ENCODE peak calls at places on chromosomes 3 and 15, in ten cellular contexts. D is stimulated activated CD4-positive, alpha-beta T cell treated with anti-CD3 and anti-CD28 coated beads, Interleukin-2, amount 100 ng/mL, for 24 hours; S is DMS 273 treated with DMSO at 0.1 percent for 48 hours; R is stimulated activated CD8-positive, alpha-beta memory T cell treated with anti-CD3 and anti-CD28 coated beads, Interleukin-7, amount 100 ng/mL, for 1 hour; L is activated CD4-positive, alpha-beta T cell treated with anti-CD3 and anti-CD28 coated beads for 48 hours; C is nephron progenitor cell; P is stomach; Z is CD14-positive monocyte; Y is Panc1; X is CD4-positive, alpha-beta T cell. F is an unnamed sample.

GRCh38 chr3:142484912-142485435 is 37.1 kb upstream of the XRN1 start:
- DNase-seq in L (no peak), C (no peak), P (no peak), Z (no peak), R (no peak), Y (no peak), D (no peak), X (no peak), S (no peak), F (no peak)

GRCh38 chr15:68774120-68774519 is 46.6 kb downstream of the ANP32A start:
- DNase-seq in P (no peak), R (no peak), Y (no peak), Z (no peak), L (no peak), X (no peak), D (no peak), C (no peak), S (no peak), F (no peak)

GRCh38 chr3:191762323-191762960 is 301.5 kb downstream of the PYDC2 start:
- DNase-seq in D (no peak), S (no peak), Z (no peak), Y (no peak), X (no peak), L (no peak), P (no peak), R (no peak), C (no peak), F (no peak)

GRCh38 chr15:75945953-75946352 is 42.3 kb downstream of the FBXO22 start:
- DNase-seq in P (no peak), X (no peak), C (no peak), S (no peak), Z (no peak), R (no peak), L (no peak), D (no peak), Y (no peak), F (no peak)

GRCh38 chr15:29139540-29140459 is 129.8 kb downstream of the NSMCE3 start:
- DNase-seq in S (peak; percentile 27), Z (peak; percentile 44), L (peak; percentile 72), R (peak; percentile 25), Y (no peak), X (peak; percentile 42), D (peak; percentile 73), P (peak; percentile 38), C (peak; percentile 81), F (peak; percentile 53)

GRCh38 chr15:74316116-74316515 is 51.3 kb downstream of the CYP11A1 start:
- DNase-seq in C (no peak), Z (no peak), D (no peak), P (no peak), L (no peak), R (no peak), Y (no peak), S (no peak), X (no peak), F (no peak)

GRCh38 chr3:153980252-153980590 is 141.0 kb upstream of the ARHGEF26 start:
- DNase-seq in X (no peak), D (no peak), C (no peak), R (no peak), L (no peak), P (peak; percentile 57), Z (no peak), Y (no peak), S (no peak), F (peak; percentile 37)

GRCh38 chr15:55796321-55796965 is 53.5 kb upstream of the PRTG start:
- DNase-seq in P (no peak), Y (no peak), X (no peak), D (no peak), R (no peak), S (no peak), C (no peak), L (no peak), Z (no peak), F (no peak)

GRCh38 chr3:113405180-113405579 is 36.1 kb downstream of the CFAP44 start:
- DNase-seq in Z (no peak), X (no peak), S (no peak), L (no peak), C (no peak), R (no peak), P (no peak), D (no peak), Y (no peak), F (no peak)

GRCh38 chr3:14514323-14514720 is 25.8 kb downstream of the GRIP2 start:
- DNase-seq in R (no peak), Z (no peak), X (no peak), D (no peak), L (no peak), C (no peak), P (no peak), Y (no peak), S (no peak), F (no peak)

GRCh38 chr3:127775398-127776109 is 46.8 kb downstream of the MGLL start:
- DNase-seq in C (peak; percentile 22), Z (no peak), S (peak; percentile 73), L (no peak), P (no peak), Y (no peak), D (no peak), X (no peak), R (no peak), F (no peak)

GRCh38 chr3:43773273-43774104 is 82.8 kb downstream of the ABHD5 start:
- DNase-seq in P (peak; percentile 38), L (peak; percentile 23), Y (no peak), Z (peak; percentile 75), R (no peak), X (no peak), S (no peak), D (no peak), C (no peak), F (no peak)

GRCh38 chr15:63212050-63212973 is 22.9 kb downstream of the RAB8B start:
- DNase-seq in X (no peak), Y (no peak), D (no peak), Z (no peak), R (no peak), C (no peak), L (peak; percentile 22), S (no peak), P (no peak), F (no peak)

GRCh38 chr3:39021029-39021428 is 30.7 kb downstream of the SCN11A start:
- DNase-seq in D (no peak), P (no peak), R (no peak), Y (no peak), S (no peak), L (no peak), Z (no peak), C (no peak), X (no peak), F (no peak)

GRCh38 chr3:184320099-184320445 is 5.7 kb downstream of the EIF4G1 start:
- DNase-seq in S (peak; percentile 70), C (no peak), X (no peak), R (no peak), Y (peak; percentile 72), P (peak; percentile 98), D (peak; percentile 64), Z (peak; percentile 90), L (peak; percentile 67), F (peak; percentile 91)

GRCh38 chr3:71310595-71311319 is 272.8 kb downstream of the FOXP1 start:
- DNase-seq in P (no peak), R (no peak), S (no peak), X (no peak), Z (no peak), D (no peak), L (peak; percentile 27), C (no peak), Y (no peak), F (no peak)

F was measured in HT-29.